ENCODE peak calls at places on chromosome 1, in nine cellular contexts. N is sigmoid colon; T is RWPE1; R is stimulated activated CD4-positive, alpha-beta T cell treated with anti-CD3 and anti-CD28 coated beads, Interleukin-15, amount 100 ng/mL, for 24 hours; P is thoracic aorta; V is GM23248; B is hippocampal formation; M is NCI-H2107; J is cardiac muscle cell. K is an unnamed sample.

GRCh38 chr1:112744019-112744578 is 29.0 kb upstream of the PPM1J start:
- DNase-seq in P (no peak), M (no peak), T (no peak), B (no peak), J (peak; percentile 42), V (peak; percentile 83), R (peak; percentile 22), N (no peak), K (no peak)

GRCh38 chr1:65741993-65742392 is 50.7 kb upstream of the PDE4B start:
- DNase-seq in T (no peak), V (no peak), R (no peak), B (no peak), M (no peak), N (no peak), J (no peak), P (no peak), K (no peak)

GRCh38 chr1:66733348-66734017 is 18.8 kb upstream of the DYNLT5 start:
- DNase-seq in B (no peak), R (no peak), M (no peak), V (peak; percentile 27), T (peak; percentile 18), J (no peak), N (no peak), P (no peak), K (peak; percentile 55)

GRCh38 chr1:222529181-222529580 is 18.7 kb downstream of the HHIPL2 start:
- DNase-seq in T (no peak), N (no peak), V (no peak), R (no peak), M (no peak), B (no peak), J (no peak), P (no peak), K (no peak)

GRCh38 chr1:41629136-41629535 is 144.7 kb upstream of the EDN2 start:
- DNase-seq in T (no peak), M (no peak), B (no peak), J (no peak), R (no peak), V (peak; percentile 26), P (no peak), N (no peak), K (no peak)

GRCh38 chr1:159746676-159747075 is 32.3 kb upstream of the CRP start:
- DNase-seq in R (no peak), B (no peak), M (no peak), V (peak; percentile 35), J (no peak), T (no peak), P (no peak), N (no peak), K (no peak)

GRCh38 chr1:235532350-235532749 is 28.1 kb upstream of the B3GALNT2 start:
- DNase-seq in B (no peak), T (peak; percentile 86), V (peak; percentile 67), P (no peak), M (no peak), J (no peak), N (no peak), R (no peak), K (no peak)

GRCh38 chr1:202858789-202859414 is 30.0 kb downstream of the RABIF start:
- DNase-seq in M (no peak), B (no peak), R (no peak), T (no peak), V (peak; percentile 15), J (no peak), P (no peak), N (peak; percentile 73), K (no peak)

GRCh38 chr1:11746795-11747487 is 11.0 kb downstream of the AGTRAP start:
- DNase-seq in V (no peak), J (no peak), N (no peak), T (no peak), R (no peak), P (no peak), B (no peak), M (no peak), K (no peak)

GRCh38 chr1:68485431-68486022 is 11.4 kb downstream of the DEPDC1 start:
- DNase-seq in V (peak; percentile 6), R (no peak), J (no peak), N (no peak), M (no peak), P (no peak), T (no peak), B (no peak), K (no peak)

GRCh38 chr1:2642560-2643413 is 10.0 kb upstream of the MMEL1 start:
- DNase-seq in T (peak; percentile 99), P (no peak), R (peak; percentile 97), N (peak; percentile 96), M (peak; percentile 16), B (peak; percentile 58), V (peak; percentile 95), J (no peak), K (peak; percentile 90)

GRCh38 chr1:212504171-212504803 is 71.6 kb downstream of the NENF start:
- DNase-seq in B (no peak), J (no peak), T (no peak), R (no peak), N (no peak), M (no peak), V (no peak), P (no peak), K (no peak)

GRCh38 chr1:29889776-29890175 is 653.5 kb downstream of the PTPRU start:
- DNase-seq in T (no peak), M (no peak), P (no peak), R (no peak), B (no peak), N (no peak), V (no peak), J (no peak), K (no peak)